ENCODE peak calls at places on chromosomes 7 and 10, in six cellular contexts. Q is H1; O is tibial nerve; P is adipocyte; F is RWPE1; E is stimulated activated CD8-positive, alpha-beta memory T cell treated with anti-CD3 and anti-CD28 coated beads, Interleukin-7, amount 100 ng/mL, for 24 hours. G is an unnamed sample.

GRCh38 chr10:126029999-126030398 is 133.6 kb downstream of the FANK1 start:
- DNase-seq in F (no peak), Q (no peak), E (no peak), P (no peak), O (no peak), G (no peak)

GRCh38 chr7:43071604-43072003 is 40.8 kb upstream of the HECW1 start:
- DNase-seq in F (no peak), E (no peak), O (no peak), Q (peak; percentile 90), P (no peak), G (no peak)

GRCh38 chr10:6072215-6072941 is 10.2 kb upstream of the IL2RA start:
- DNase-seq in Q (no peak), E (no peak), O (no peak), P (no peak), F (no peak), G (no peak)

GRCh38 chr10:24793648-24794379 is 70.1 kb upstream of the ARHGAP21 start:
- DNase-seq in Q (no peak), P (peak; percentile 27), O (no peak), F (no peak), E (no peak), G (no peak)

GRCh38 chr7:55438085-55438764 is 73.1 kb downstream of the LANCL2 start:
- DNase-seq in E (no peak), P (no peak), F (no peak), Q (no peak), O (no peak), G (no peak)

GRCh38 chr10:97673736-97674525 is 13.1 kb downstream of the AVPI1 start:
- DNase-seq in E (no peak), P (peak; percentile 54), Q (no peak), F (no peak), O (peak; percentile 45), G (peak; percentile 61)

GRCh38 chr7:91876391-91877133 is 3.9 kb downstream of the MTERF1 start:
- DNase-seq in Q (no peak), O (no peak), E (no peak), F (peak; percentile 50), P (peak; percentile 70), G (no peak)

GRCh38 chr7:47601119-47601880 is 19.4 kb upstream of the TNS3 start:
- DNase-seq in F (peak; percentile 96), Q (no peak), P (peak; percentile 79), E (no peak), O (no peak), G (no peak)

GRCh38 chr10:78852856-78853255 is 215.9 kb upstream of the ZMIZ1 start:
- DNase-seq in O (no peak), E (no peak), Q (peak; percentile 68), F (no peak), P (no peak), G (no peak)

GRCh38 chr10:112811741-112812551 is 138.1 kb upstream of the TCF7L2 start:
- DNase-seq in P (peak; percentile 97), F (peak; percentile 96), Q (peak; percentile 67), E (no peak), O (no peak), G (peak; percentile 75)

GRCh38 chr7:575425-576366 is 56.0 kb upstream of the PDGFA start:
- DNase-seq in O (no peak), F (no peak), P (no peak), Q (no peak), E (no peak), G (no peak)

GRCh38 chr7:125450749-125451148 is 521.1 kb upstream of the POT1 start:
- DNase-seq in O (no peak), P (no peak), F (no peak), E (no peak), Q (no peak), G (no peak)

GRCh38 chr7:148662646-148663045 is 36.1 kb upstream of the CUL1 start:
- DNase-seq in O (no peak), P (no peak), F (no peak), E (no peak), Q (peak; percentile 19), G (peak; percentile 22)

GRCh38 chr10:103713676-103714075 is 141.7 kb downstream of the SH3PXD2A start:
- DNase-seq in E (no peak), P (no peak), Q (no peak), O (no peak), F (no peak), G (no peak)

GRCh38 chr10:28903063-28903462 is 225.7 kb downstream of the BAMBI start:
- DNase-seq in Q (no peak), E (no peak), O (no peak), F (no peak), P (peak; percentile 44), G (no peak)

GRCh38 chr7:80630611-80631010 is 7.8 kb upstream of the CD36 start:
- DNase-seq in P (peak; percentile 62), E (no peak), F (no peak), O (no peak), Q (no peak), G (no peak)

GRCh38 chr10:101629781-101630419 is 41.8 kb downstream of the DPCD start:
- DNase-seq in E (no peak), Q (no peak), P (no peak), O (no peak), F (no peak), G (no peak)

GRCh38 chr7:115070311-115070710 is 148.4 kb downstream of the MDFIC start:
- DNase-seq in Q (no peak), O (no peak), E (no peak), F (no peak), P (no peak), G (no peak)

GRCh38 chr7:32860096-32860495 is 31.5 kb downstream of the KBTBD2 start:
- DNase-seq in O (no peak), E (no peak), F (no peak), P (no peak), Q (no peak), G (no peak)

GRCh38 chr10:88989824-88990527 is 622 bp upstream of the FAS start:
- DNase-seq in Q (no peak), P (peak; percentile 97), E (no peak), O (peak; percentile 52), F (peak; percentile 53), G (no peak)

GRCh38 chr7:132655071-132655761 is 78.9 kb upstream of the PLXNA4 start:
- DNase-seq in O (peak; percentile 31), P (peak; percentile 9), F (no peak), Q (peak; percentile 55), E (peak; percentile 13), G (no peak)

GRCh38 chr7:12802070-12802469 is 114.6 kb downstream of the ARL4A start:
- DNase-seq in F (peak; percentile 26), O (no peak), P (no peak), Q (no peak), E (no peak), G (peak; percentile 93)

GRCh38 chr10:93062499-93063216 is 2.1 kb downstream of the CYP26C1 start:
- DNase-seq in P (peak; percentile 80), O (no peak), F (no peak), Q (peak; percentile 82), E (no peak), G (no peak)

GRCh38 chr10:42952358-42952757 is 124.5 kb upstream of the RET start:
- DNase-seq in Q (peak; percentile 89), P (peak; percentile 7), E (no peak), F (peak; percentile 56), O (no peak), G (no peak)

GRCh38 chr10:119734396-119735332 is 8.8 kb downstream of the INPP5F start:
- DNase-seq in F (peak; percentile 83), P (peak; percentile 61), E (no peak), Q (no peak), O (no peak), G (peak; percentile 16)

GRCh38 chr7:15397921-15398560 is 163.8 kb downstream of the AGMO start:
- DNase-seq in E (no peak), F (no peak), P (no peak), Q (no peak), O (no peak), G (no peak)

GRCh38 chr10:28620251-28620650 is 57.1 kb upstream of the BAMBI start:
- DNase-seq in Q (no peak), E (no peak), F (no peak), O (no peak), P (no peak), G (no peak)

GRCh38 chr10:26879744-26880143 is 19.0 kb upstream of the ABI1 start:
- DNase-seq in O (no peak), Q (no peak), P (no peak), E (no peak), F (no peak), G (no peak)

GRCh38 chr7:158263964-158264748 is 323.5 kb downstream of the PTPRN2 start:
- DNase-seq in E (no peak), F (no peak), P (no peak), Q (no peak), O (no peak), G (no peak)

GRCh38 chr10:22133640-22134624 is 83.9 kb downstream of the EBLN1 start:
- DNase-seq in E (no peak), O (no peak), F (no peak), Q (no peak), P (no peak), G (no peak)

GRCh38 chr10:9823268-9823930 is 1194.3 kb upstream of the CELF2 start:
- DNase-seq in Q (no peak), O (no peak), F (no peak), P (no peak), E (no peak), G (peak; percentile 14)

GRCh38 chr7:28671526-28671925 is 259.2 kb downstream of the CREB5 start:
- DNase-seq in Q (no peak), E (no peak), O (no peak), P (no peak), F (no peak), G (no peak)

GRCh38 chr7:81603-82342 is 110.6 kb upstream of the FAM20C start:
- DNase-seq in E (no peak), P (no peak), Q (no peak), F (no peak), O (no peak), G (no peak)

GRCh38 chr10:93894516-93895378 is 969 bp downstream of the SLC35G1 start:
- DNase-seq in Q (no peak), P (peak; percentile 34), F (peak; percentile 13), O (no peak), E (no peak), G (no peak)

GRCh38 chr10:122487231-122487765 is 25.9 kb downstream of the HTRA1 start:
- DNase-seq in Q (no peak), E (no peak), O (no peak), F (no peak), P (peak; percentile 50), G (no peak)

GRCh38 chr10:119370972-119371703 is 163.8 kb downstream of the GRK5 start:
- DNase-seq in E (no peak), F (no peak), Q (no peak), O (peak; percentile 86), P (peak; percentile 96), G (no peak)

GRCh38 chr10:13672505-13672904 is 85.7 kb downstream of the PRPF18 start:
- DNase-seq in P (no peak), E (no peak), F (no peak), Q (no peak), O (no peak), G (no peak)

GRCh38 chr10:46327685-46328084 is 40.9 kb downstream of the ANTXRL start:
- DNase-seq in O (no peak), P (no peak), Q (no peak), F (no peak), E (no peak), G (no peak)